ENCODE peak calls at places on chromosomes 2 and 18, in four cellular contexts. V, Y, A and R are unnamed samples.

GRCh38 chr2:226652388-226652787 is 147.2 kb downstream of the IRS1 start:
- DNase-seq in A (no peak), Y (no peak), V (peak), R (no peak)

GRCh38 chr2:205642562-205643350 is 39.5 kb upstream of the NRP2 start:
- DNase-seq in A (no peak), V (no peak), Y (no peak), R (no peak)

GRCh38 chr18:12238861-12239260 is 15.3 kb upstream of the CIDEA start:
- DNase-seq in V (no peak), A (no peak), Y (no peak), R (no peak)

GRCh38 chr2:143001521-143001920 is 124.1 kb downstream of the KYNU start:
- DNase-seq in Y (no peak), V (no peak), A (no peak), R (no peak)

GRCh38 chr2:231781798-231782726 is 980 bp upstream of the PDE6D start:
- DNase-seq in V (no peak), A (no peak), Y (no peak), R (peak)

GRCh38 chr18:31679806-31680793 is 4.3 kb downstream of the B4GALT6 start:
- DNase-seq in V (no peak), A (no peak), Y (no peak), R (no peak)

GRCh38 chr18:1103567-1103966 is 198.9 kb downstream of the ADCYAP1 start:
- DNase-seq in A (no peak), V (no peak), Y (no peak), R (no peak)

GRCh38 chr2:217650229-217650628 is 352.6 kb downstream of the TNS1 start:
- DNase-seq in V (peak), Y (no peak), A (no peak), R (no peak)

GRCh38 chr2:36889782-36890181 is 76.6 kb downstream of the STRN start:
- DNase-seq in Y (no peak), V (peak), A (no peak), R (no peak)

GRCh38 chr2:172513935-172514586 is 41.8 kb upstream of the PDK1 start:
- DNase-seq in A (no peak), V (no peak), Y (no peak), R (no peak)

GRCh38 chr18:45690975-45691815 is 32.8 kb upstream of the SLC14A1 start:
- DNase-seq in V (peak), A (peak), Y (peak), R (peak)

GRCh38 chr18:73318732-73319479 is 451.1 kb upstream of the NETO1 start:
- DNase-seq in Y (no peak), V (no peak), A (no peak), R (no peak)

GRCh38 chr2:70706026-70706795 is 61.8 kb downstream of the ADD2 start:
- DNase-seq in Y (no peak), A (no peak), V (no peak), R (no peak)

GRCh38 chr2:118658581-118659248 is 188.7 kb downstream of the EN1 start:
- DNase-seq in Y (no peak), A (no peak), V (no peak), R (no peak)

GRCh38 chr2:119028327-119029174 is 86.6 kb downstream of the MARCO start:
- DNase-seq in A (no peak), V (no peak), Y (no peak), R (no peak)

GRCh38 chr18:23238152-23238531 is 102.9 kb downstream of the CABLES1 start:
- DNase-seq in V (peak), Y (no peak), A (no peak), R (no peak)

GRCh38 chr2:24493713-24494112 is 2.7 kb downstream of the NCOA1 start:
- DNase-seq in Y (no peak), A (no peak), V (no peak), R (no peak)

GRCh38 chr2:199979841-199980628 is 24.7 kb downstream of the MAIP1 start:
- DNase-seq in V (peak), Y (peak), A (peak), R (peak)

GRCh38 chr18:1998121-1998520 is 573.2 kb downstream of the METTL4 start:
- DNase-seq in V (no peak), A (no peak), Y (no peak), R (no peak)

GRCh38 chr2:197159681-197160211 is 150.8 kb downstream of the ANKRD44 start:
- DNase-seq in V (peak), A (peak), Y (peak), R (no peak)

GRCh38 chr2:107681946-107682345 is 144.7 kb upstream of the RGPD4 start:
- DNase-seq in V (no peak), Y (no peak), A (no peak), R (no peak)

GRCh38 chr2:235405612-235406361 is 88.1 kb upstream of the AGAP1 start:
- DNase-seq in V (no peak), A (no peak), Y (no peak), R (no peak)

GRCh38 chr2:182587831-182588230 is 128.2 kb upstream of the DNAJC10 start:
- DNase-seq in V (peak), Y (no peak), A (no peak), R (no peak)

GRCh38 chr2:39523308-39524044 is 86.4 kb upstream of the MAP4K3 start:
- DNase-seq in V (peak), A (no peak), Y (no peak), R (no peak)

GRCh38 chr18:3230401-3231334 is 10.9 kb upstream of the MYOM1 start:
- DNase-seq in Y (no peak), V (peak), A (no peak), R (no peak)

GRCh38 chr2:152028182-152028862 is 70.5 kb downstream of the CACNB4 start:
- DNase-seq in V (no peak), Y (no peak), A (no peak), R (no peak)

GRCh38 chr18:35524236-35524635 is 26.5 kb upstream of the INO80C start:
- DNase-seq in A (no peak), V (no peak), Y (no peak), R (no peak)

GRCh38 chr2:207682557-207682956 is 28.9 kb upstream of the CCNYL1 start:
- DNase-seq in Y (no peak), A (no peak), V (no peak), R (no peak)

GRCh38 chr2:206915136-206915535 is 24.2 kb upstream of the CPO start:
- DNase-seq in Y (no peak), V (peak), A (no peak), R (no peak)